ENCODE peak calls at places on chromosomes 6 and 20, in six cellular contexts. J is HCT116, S is HepG2, K is endothelial cell of umbilical vein, A is GM23338, F is SK-N-SH. C is an unnamed sample.

GRCh38 chr20:62929051-62929538 is 2.8 kb upstream of the DIDO1 start:
- DNase-seq in F (no peak), K (peak; percentile 54), S (peak; percentile 50), A (peak; percentile 96), J (no peak), C (no peak)

GRCh38 chr6:13450628-13451027 is 36.8 kb downstream of the GFOD1 start:
- DNase-seq in F (no peak), K (no peak), A (no peak), S (no peak), J (no peak), C (no peak)

GRCh38 chr20:44692932-44693476 is 22.2 kb upstream of the CCN5 start:
- DNase-seq in A (no peak), J (peak; percentile 71), S (peak; percentile 97), F (no peak), K (peak; percentile 98), C (peak; percentile 38)

GRCh38 chr20:61531553-61532345 is 279.7 kb downstream of the CDH4 start:
- DNase-seq in S (no peak), A (no peak), F (no peak), K (no peak), J (no peak), C (no peak)

GRCh38 chr6:41366150-41366549 is 30.7 kb downstream of the NCR2 start:
- DNase-seq in S (no peak), J (no peak), A (no peak), K (no peak), F (no peak), C (no peak)

GRCh38 chr6:87430499-87430898 is 22.7 kb downstream of the CFAP206 start:
- DNase-seq in F (no peak), J (no peak), K (no peak), A (peak; percentile 12), S (no peak), C (no peak)

GRCh38 chr6:164854526-164854925 is 454.9 kb downstream of the C6orf118 start:
- DNase-seq in F (no peak), A (no peak), J (no peak), K (no peak), S (no peak), C (no peak)

GRCh38 chr20:59770270-59770669 is 163.2 kb downstream of the SYCP2 start:
- DNase-seq in J (peak; percentile 41), F (no peak), S (no peak), A (peak; percentile 49), K (no peak), C (no peak)

GRCh38 chr6:165701005-165701404 is 38.0 kb upstream of the PDE10A start:
- DNase-seq in S (no peak), F (no peak), K (no peak), J (no peak), A (no peak), C (no peak)

GRCh38 chr20:36613974-36614373 is 8.4 kb downstream of the RAB5IF start:
- DNase-seq in J (no peak), K (no peak), S (no peak), A (no peak), F (no peak), C (no peak)

GRCh38 chr6:111784423-111784822 is 88.8 kb downstream of the FYN start:
- DNase-seq in S (no peak), J (no peak), F (no peak), K (peak; percentile 88), A (no peak), C (no peak)

GRCh38 chr20:14413835-14414234 is 76.4 kb upstream of the FLRT3 start:
- DNase-seq in A (no peak), F (peak; percentile 11), S (no peak), J (no peak), K (no peak), C (no peak)

GRCh38 chr6:1436334-1437306 is 47.2 kb downstream of the FOXF2 start:
- DNase-seq in F (peak; percentile 71), K (peak; percentile 70), A (peak; percentile 93), S (peak; percentile 67), J (peak; percentile 57), C (peak; percentile 85)

GRCh38 chr6:30136570-30137286 is 788 bp downstream of the TRIM40 start:
- DNase-seq in S (no peak), J (no peak), F (no peak), A (no peak), K (no peak), C (no peak)

GRCh38 chr6:17200395-17200794 is 80.8 kb upstream of the RBM24 start:
- DNase-seq in A (peak; percentile 91), S (no peak), J (no peak), K (no peak), F (no peak), C (peak; percentile 59)

GRCh38 chr20:37220255-37220654 is 40.9 kb upstream of the MROH8 start:
- DNase-seq in J (no peak), A (no peak), S (no peak), F (peak; percentile 38), K (no peak), C (no peak)

GRCh38 chr6:138891255-138891986 is 95.5 kb downstream of the ECT2L start:
- DNase-seq in J (no peak), S (no peak), K (no peak), F (no peak), A (peak; percentile 33), C (no peak)

GRCh38 chr20:17624551-17625245 is 54.8 kb downstream of the DSTN start:
- DNase-seq in S (no peak), K (no peak), A (no peak), J (no peak), F (peak; percentile 8), C (no peak)

DNA sequence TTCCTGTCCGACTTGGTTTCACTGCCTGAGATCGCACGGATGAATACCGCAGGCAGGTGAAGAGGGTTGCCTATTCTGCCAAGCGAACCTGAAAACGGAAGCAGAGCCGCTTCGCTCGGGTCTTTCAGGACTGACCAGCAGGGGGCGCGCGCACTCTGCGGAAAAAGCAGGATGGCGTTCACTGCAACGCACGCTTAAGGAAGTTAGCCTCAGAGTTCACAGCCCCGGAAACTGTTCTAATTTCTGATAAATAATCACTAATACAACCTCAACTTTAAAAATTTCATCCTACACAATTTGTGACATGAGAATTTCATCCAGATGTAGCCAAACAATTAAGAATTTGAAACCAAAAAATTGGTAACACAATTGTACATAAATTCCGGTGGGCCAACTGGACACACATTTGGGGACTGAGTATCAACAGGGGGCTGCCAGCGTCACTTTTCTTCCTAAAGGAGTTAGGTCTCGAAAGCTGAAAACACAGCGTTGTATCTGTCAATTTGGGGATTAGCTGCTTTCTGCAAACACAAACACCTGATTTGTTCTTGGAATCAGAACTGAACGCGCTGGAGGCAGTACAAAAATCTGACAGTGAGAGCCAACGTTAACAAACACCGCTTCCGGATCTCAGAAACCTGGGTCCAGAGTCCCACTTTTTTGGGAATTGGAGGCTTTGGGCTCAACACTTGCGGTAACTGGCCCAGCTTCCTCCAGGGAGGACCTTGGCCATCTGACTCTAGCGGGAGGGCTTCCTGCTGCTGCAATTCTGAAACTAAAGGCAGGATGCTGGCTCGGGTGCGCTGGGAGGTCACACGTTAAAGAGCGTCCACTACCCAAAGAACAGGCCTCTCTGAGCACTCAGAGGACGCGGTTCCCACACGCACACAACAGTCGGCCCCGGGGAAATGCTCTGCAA is 8.8 kb downstream of the PXDC1 start:
- DNase-seq in F (peak; percentile 84), S (peak; percentile 78), K (peak; percentile 88), A (peak; percentile 91), J (peak; percentile 48), C (peak; percentile 60)
- TF ChIP-seq POLR2AphosphoS5 in F (no peak), S (no peak), K (peak; percentile 2), A (no peak), J (no peak), C (no peak)

DNA sequence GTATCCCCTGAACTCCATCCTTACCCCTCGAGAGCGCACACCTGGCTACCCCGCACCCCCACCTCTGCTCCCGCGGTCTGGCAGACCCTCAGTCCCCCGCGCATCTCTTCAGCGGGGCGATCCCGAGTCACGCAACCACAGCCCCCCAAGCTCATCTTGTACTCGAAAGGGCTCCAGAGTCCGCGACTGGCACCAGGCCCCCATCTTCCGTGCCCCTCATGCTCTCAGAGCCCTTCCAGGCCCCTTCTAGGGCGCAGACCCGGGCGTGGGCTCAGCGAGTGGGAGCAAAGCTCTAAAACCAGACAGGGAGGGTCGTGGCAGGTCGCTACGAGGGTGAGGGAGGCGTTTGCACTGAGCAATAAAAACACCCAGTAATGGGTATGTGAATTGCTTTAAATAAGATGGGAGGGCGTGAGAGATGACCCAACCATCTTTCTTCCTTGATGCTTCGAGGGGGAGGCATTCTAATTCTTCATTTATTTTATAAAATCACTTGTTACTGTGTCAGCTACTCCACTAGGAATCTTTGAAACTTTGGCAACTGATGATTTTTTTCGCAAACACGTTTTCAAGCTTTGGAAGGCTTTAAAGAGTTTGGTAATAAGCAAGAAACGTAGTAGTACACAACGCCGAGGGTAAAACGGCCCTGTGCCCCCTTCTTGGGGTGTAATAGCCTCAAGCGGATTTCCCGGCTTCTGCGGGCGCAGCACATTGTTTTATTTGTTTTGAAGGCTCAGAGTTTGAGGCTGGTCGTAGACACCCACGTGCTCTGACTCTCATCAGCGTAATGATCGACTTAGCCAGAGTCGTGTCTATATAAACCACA is 42.6 kb upstream of the SUPT3H start:
- DNase-seq in S (no peak), A (peak; percentile 58), J (no peak), F (peak; percentile 19), K (peak; percentile 29), C (no peak)
- H3K4me2 ChIP-seq in S (peak overlapping the region; percentile 40), A (peak overlapping the region; percentile 94), J (peak overlapping the region; percentile 100), F (peak overlapping the region; percentile 93), K (no peak overlapping the region), C (peak overlapping the region; percentile 96)

GRCh38 chr6:34515473-34516387 is 40.4 kb downstream of the SPDEF start:
- DNase-seq in J (no peak), A (no peak), S (no peak), F (peak; percentile 9), K (no peak), C (no peak)

GRCh38 chr6:34513628-34514027 is 42.5 kb downstream of the SPDEF start:
- DNase-seq in F (no peak), S (no peak), A (no peak), J (no peak), K (no peak), C (no peak)

GRCh38 chr6:34516391-34517324 is 39.5 kb downstream of the SPDEF start:
- DNase-seq in S (no peak), K (no peak), A (no peak), J (no peak), F (peak; percentile 16), C (no peak)

GRCh38 chr6:34514112-34514511 is 42.0 kb downstream of the SPDEF start:
- DNase-seq in F (no peak), K (no peak), S (no peak), A (no peak), J (no peak), C (no peak)

GRCh38 chr6:34514593-34515472 is 41.3 kb downstream of the SPDEF start:
- DNase-seq in A (peak; percentile 84), K (no peak), F (peak; percentile 94), S (no peak), J (no peak), C (peak; percentile 74)
- TF ChIP-seq POLR2AphosphoS5 in A (no peak), K (no peak), F (no peak), S (no peak), J (no peak), C (no peak)

DNA sequence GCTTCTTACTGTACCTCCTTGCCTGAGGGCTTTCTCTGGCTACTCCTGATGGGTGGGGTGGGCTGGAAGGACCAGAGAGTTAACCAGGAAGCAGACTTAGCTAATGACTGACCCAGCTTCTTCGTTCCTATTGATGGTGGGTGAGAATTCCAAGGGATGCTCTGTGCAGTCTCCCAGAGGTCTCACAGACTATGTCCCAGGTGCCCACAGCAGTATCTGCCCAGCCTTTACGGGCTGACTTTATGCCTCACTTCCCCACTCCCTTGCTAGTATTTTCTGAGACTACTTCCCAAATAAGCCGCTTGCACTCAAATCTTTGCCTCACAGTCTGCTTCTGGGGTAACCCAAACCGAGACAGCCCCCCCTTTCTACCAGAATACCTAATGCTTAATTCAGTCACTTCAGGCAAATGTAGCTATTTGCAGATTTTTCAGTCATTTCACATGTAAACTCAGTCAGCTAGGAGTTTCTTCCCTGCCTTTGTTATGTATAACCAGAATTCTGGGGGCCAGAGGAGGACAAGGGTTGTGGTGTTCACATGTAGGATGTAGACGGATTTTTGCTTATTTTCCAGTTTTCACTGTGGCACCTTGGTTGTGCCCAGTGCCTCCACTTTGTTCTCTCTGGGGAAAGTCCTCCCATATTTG is 51.3 kb downstream of the PROKR2 start:
- DNase-seq in A (peak; percentile 24), S (no peak), K (no peak), J (no peak), F (no peak), C (no peak)
- H3K4me2 ChIP-seq in A (peak overlapping the region; percentile 71), S (no peak overlapping the region), K (no peak overlapping the region), J (no peak overlapping the region), F (no peak overlapping the region), C (peak overlapping the region; percentile 53)

C was measured in H1.